ENCODE peak calls at places on chromosomes 7 and 10, in six cellular contexts. One of them, this sample, is unnamed.
A peak's percentile ranks its signal among the peaks of the same experiment; 100 is the strongest.

GRCh38 chr10:51285586-51285985 is 211.3 kb downstream of the PRKG1 start:
- DNase-seq in HCT116: no peak
- DNase-seq in HepG2: no peak
- DNase-seq in GM12878: no peak
- DNase-seq in A549: no peak
- DNase-seq in IMR-90: no peak
- DNase-seq in this sample: no peak

GRCh38 chr7:118183254-118183585 is 744 bp upstream of the LSM8 start:
- DNase-seq in HCT116: no peak
- DNase-seq in HepG2: no peak
- DNase-seq in GM12878: no peak
- DNase-seq in A549: no peak
- DNase-seq in IMR-90: no peak
- DNase-seq in this sample: no peak

GRCh38 chr10:103854265-103854686 is 1.1 kb downstream of the SH3PXD2A start:
- DNase-seq in HCT116: no peak
- DNase-seq in HepG2: peak; percentile 80
- DNase-seq in GM12878: no peak
- DNase-seq in A549: no peak
- DNase-seq in IMR-90: no peak
- DNase-seq in this sample: peak; percentile 64

GRCh38 chr10:1168763-1169162 is 112.6 kb downstream of the WDR37 start:
- DNase-seq in HCT116: no peak
- DNase-seq in HepG2: no peak
- DNase-seq in GM12878: no peak
- DNase-seq in A549: no peak
- DNase-seq in IMR-90: no peak
- DNase-seq in this sample: no peak

GRCh38 chr10:36469585-36469984 is 655.8 kb upstream of the ANKRD30A start:
- DNase-seq in HCT116: no peak
- DNase-seq in HepG2: no peak
- DNase-seq in GM12878: no peak
- DNase-seq in A549: no peak
- DNase-seq in IMR-90: peak; percentile 83
- DNase-seq in this sample: no peak

GRCh38 chr7:23431596-23432284 is 38.6 kb downstream of the IGF2BP3 start:
- DNase-seq in HCT116: no peak
- DNase-seq in HepG2: no peak
- DNase-seq in GM12878: no peak
- DNase-seq in A549: no peak
- DNase-seq in IMR-90: peak; percentile 38
- DNase-seq in this sample: no peak

GRCh38 chr7:97499204-97499603 is 232.7 kb upstream of the TAC1 start:
- DNase-seq in HCT116: peak; percentile 29
- DNase-seq in HepG2: peak; percentile 27
- DNase-seq in GM12878: no peak
- DNase-seq in A549: peak; percentile 21
- DNase-seq in IMR-90: no peak
- DNase-seq in this sample: peak; percentile 27

GRCh38 chr10:87092861-87093460 is 1.7 kb downstream of the GLUD1 start:
- DNase-seq in HCT116: no peak
- DNase-seq in HepG2: peak; percentile 89
- DNase-seq in GM12878: peak; percentile 42
- DNase-seq in A549: no peak
- DNase-seq in IMR-90: peak; percentile 28
- DNase-seq in this sample: peak; percentile 58

GRCh38 chr10:44384601-44385422 is at the start of gene CXCL12:
- DNase-seq in HCT116: no peak
- DNase-seq in HepG2: no peak
- DNase-seq in GM12878: no peak
- DNase-seq in A549: no peak
- DNase-seq in IMR-90: peak; percentile 44
- DNase-seq in this sample: no peak

GRCh38 chr7:20330176-20330796 is 414 bp upstream of the ITGB8 start:
- DNase-seq in HCT116: no peak
- DNase-seq in HepG2: peak; percentile 36
- DNase-seq in GM12878: no peak
- DNase-seq in A549: peak; percentile 47
- DNase-seq in IMR-90: peak; percentile 94
- DNase-seq in this sample: peak; percentile 80

GRCh38 chr7:46764100-46764941 is 817.6 kb downstream of the TNS3 start:
- DNase-seq in HCT116: peak; percentile 95
- DNase-seq in HepG2: no peak
- DNase-seq in GM12878: peak; percentile 5
- DNase-seq in A549: peak; percentile 54
- DNase-seq in IMR-90: peak; percentile 97
- DNase-seq in this sample: no peak

GRCh38 chr10:44864637-44865288 is 46.4 kb upstream of the TMEM72 start:
- DNase-seq in HCT116: peak; percentile 60
- DNase-seq in HepG2: peak; percentile 57
- DNase-seq in GM12878: peak; percentile 20
- DNase-seq in A549: peak; percentile 84
- DNase-seq in IMR-90: peak; percentile 75
- DNase-seq in this sample: peak; percentile 51

GRCh38 chr7:142556745-142557144 is 192.5 kb upstream of the PRSS1 start:
- DNase-seq in HCT116: peak; percentile 71
- DNase-seq in HepG2: peak; percentile 5
- DNase-seq in GM12878: no peak
- DNase-seq in A549: peak; percentile 79
- DNase-seq in IMR-90: peak; percentile 99
- DNase-seq in this sample: no peak

GRCh38 chr7:4072161-4072925 is 609.8 kb upstream of the FOXK1 start:
- DNase-seq in HCT116: no peak
- DNase-seq in HepG2: no peak
- DNase-seq in GM12878: no peak
- DNase-seq in A549: no peak
- DNase-seq in IMR-90: no peak
- DNase-seq in this sample: no peak

GRCh38 chr7:149321978-149322541 is 60.1 kb downstream of the ZNF783 start:
- DNase-seq in HCT116: no peak
- DNase-seq in HepG2: no peak
- DNase-seq in GM12878: no peak
- DNase-seq in A549: no peak
- DNase-seq in IMR-90: peak; percentile 21
- DNase-seq in this sample: no peak
- TF ChIP-seq CEBPB in HCT116: no peak
- TF ChIP-seq CEBPB in HepG2: no peak
- TF ChIP-seq CEBPB in GM12878: no peak
- TF ChIP-seq CEBPB in A549: no peak
- TF ChIP-seq CEBPB in IMR-90: no peak
- TF ChIP-seq CEBPB in this sample: no peak

DNA sequence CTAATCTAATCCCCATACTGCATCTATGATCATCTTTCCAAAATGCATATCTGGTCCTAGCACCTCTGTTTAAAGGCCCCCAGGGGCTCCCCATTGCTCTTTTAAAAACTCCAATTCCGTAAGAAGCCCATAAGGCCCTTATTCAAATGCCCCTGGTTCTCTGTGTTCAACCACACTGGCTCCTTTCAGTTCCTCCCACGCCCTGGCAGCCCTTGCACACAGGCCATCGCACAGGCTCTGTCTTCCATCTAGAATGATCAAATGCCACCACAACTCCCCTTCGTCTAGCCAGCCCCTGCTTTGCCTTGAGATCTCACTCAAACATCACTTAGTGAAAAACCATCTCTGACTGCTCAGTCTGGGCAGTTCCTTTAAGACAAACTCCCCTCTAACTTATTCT is 112.9 kb upstream of the LYZL2 start:
- DNase-seq in HCT116: no peak
- DNase-seq in HepG2: no peak
- DNase-seq in GM12878: peak; percentile 86
- DNase-seq in A549: no peak
- DNase-seq in IMR-90: no peak
- DNase-seq in this sample: no peak
- TF ChIP-seq CEBPB in HCT116: no peak
- TF ChIP-seq CEBPB in HepG2: no peak
- TF ChIP-seq CEBPB in GM12878: no peak
- TF ChIP-seq CEBPB in A549: no peak
- TF ChIP-seq CEBPB in IMR-90: no peak
- TF ChIP-seq CEBPB in this sample: no peak

DNA sequence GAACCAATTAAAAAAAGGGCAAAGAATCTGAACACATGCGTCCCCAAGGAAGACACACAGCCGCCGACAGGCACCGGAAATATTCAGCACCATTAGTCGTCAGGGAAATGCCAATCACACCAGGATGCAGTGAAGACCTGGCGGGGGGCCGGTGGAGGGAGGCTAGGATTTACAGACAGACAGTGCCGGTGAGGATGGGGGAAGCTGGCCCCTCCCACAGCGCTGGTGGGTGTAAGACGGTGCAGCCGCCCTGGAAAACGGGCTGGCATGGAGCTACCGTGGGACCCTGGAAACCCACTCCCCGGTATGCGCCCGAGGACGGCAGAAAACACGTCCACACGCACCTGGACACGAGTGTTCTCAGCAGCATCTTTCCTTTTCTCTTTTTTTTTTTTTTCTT is 4.8 kb upstream of the ADAP1 start:
- DNase-seq in HCT116: no peak
- DNase-seq in HepG2: no peak
- DNase-seq in GM12878: no peak
- DNase-seq in A549: no peak
- DNase-seq in IMR-90: no peak
- DNase-seq in this sample: no peak
- TF ChIP-seq CEBPB in HCT116: no peak
- TF ChIP-seq CEBPB in HepG2: no peak
- TF ChIP-seq CEBPB in GM12878: no peak
- TF ChIP-seq CEBPB in A549: no peak
- TF ChIP-seq CEBPB in IMR-90: no peak
- TF ChIP-seq CEBPB in this sample: no peak

GRCh38 chr10:132448248-132448731 is 51.3 kb downstream of the PWWP2B start:
- DNase-seq in HCT116: peak; percentile 54
- DNase-seq in HepG2: no peak
- DNase-seq in GM12878: peak; percentile 30
- DNase-seq in A549: peak; percentile 66
- DNase-seq in IMR-90: no peak
- DNase-seq in this sample: no peak
- TF ChIP-seq CEBPB in HCT116: no peak
- TF ChIP-seq CEBPB in HepG2: no peak
- TF ChIP-seq CEBPB in GM12878: no peak
- TF ChIP-seq CEBPB in A549: no peak
- TF ChIP-seq CEBPB in IMR-90: no peak
- TF ChIP-seq CEBPB in this sample: no peak

GRCh38 chr7:155741061-155741460 is 71.2 kb downstream of the SHH start:
- DNase-seq in HCT116: no peak
- DNase-seq in HepG2: no peak
- DNase-seq in GM12878: no peak
- DNase-seq in A549: no peak
- DNase-seq in IMR-90: no peak
- DNase-seq in this sample: no peak

GRCh38 chr7:155739538-155740140 is 72.6 kb downstream of the SHH start:
- DNase-seq in HCT116: no peak
- DNase-seq in HepG2: no peak
- DNase-seq in GM12878: no peak
- DNase-seq in A549: no peak
- DNase-seq in IMR-90: no peak
- DNase-seq in this sample: no peak

GRCh38 chr7:155737590-155737989 is 74.7 kb downstream of the SHH start:
- DNase-seq in HCT116: no peak
- DNase-seq in HepG2: no peak
- DNase-seq in GM12878: no peak
- DNase-seq in A549: no peak
- DNase-seq in IMR-90: no peak
- DNase-seq in this sample: no peak

GRCh38 chr7:155738104-155738503 is 74.2 kb downstream of the SHH start:
- DNase-seq in HCT116: no peak
- DNase-seq in HepG2: no peak
- DNase-seq in GM12878: no peak
- DNase-seq in A549: no peak
- DNase-seq in IMR-90: no peak
- DNase-seq in this sample: no peak

GRCh38 chr7:155738652-155739537 is 73.4 kb downstream of the SHH start:
- DNase-seq in HCT116: peak; percentile 16
- DNase-seq in HepG2: peak; percentile 74
- DNase-seq in GM12878: peak; percentile 56
- DNase-seq in A549: peak; percentile 29
- DNase-seq in IMR-90: peak; percentile 76
- DNase-seq in this sample: no peak
- TF ChIP-seq CEBPB in HCT116: no peak
- TF ChIP-seq CEBPB in HepG2: no peak
- TF ChIP-seq CEBPB in GM12878: no peak
- TF ChIP-seq CEBPB in A549: no peak
- TF ChIP-seq CEBPB in IMR-90: no peak
- TF ChIP-seq CEBPB in this sample: no peak

DNA sequence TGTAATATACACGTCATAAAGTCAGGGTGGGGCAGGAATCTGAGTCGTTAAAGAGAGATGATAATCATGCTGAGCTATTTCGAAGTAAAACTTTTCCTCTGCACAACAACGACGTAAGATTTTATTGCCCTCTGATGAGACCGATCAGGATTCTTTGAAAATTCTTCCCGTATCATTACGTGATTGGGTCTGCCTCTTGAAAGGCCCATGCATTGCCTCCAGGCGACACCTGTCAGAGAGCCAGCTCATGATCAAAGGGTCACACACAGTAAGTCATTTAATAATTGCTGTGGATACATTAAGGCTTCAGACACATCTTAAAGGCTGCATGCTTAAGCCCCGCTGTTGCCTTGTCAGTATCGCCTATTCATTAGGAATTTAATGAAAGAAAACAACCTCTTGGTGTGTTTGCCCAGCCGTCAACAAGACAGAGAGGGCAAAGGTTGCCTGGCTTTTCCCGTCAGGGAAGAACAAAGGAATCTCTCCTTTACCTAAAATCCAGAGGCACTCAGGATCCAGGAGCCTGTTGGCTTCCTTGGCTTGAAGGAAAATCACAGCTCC is 189.0 kb upstream of the SH2B2 start:
- DNase-seq in HCT116: peak; percentile 88
- DNase-seq in HepG2: no peak
- DNase-seq in GM12878: no peak
- DNase-seq in A549: no peak
- DNase-seq in IMR-90: peak; percentile 14
- DNase-seq in this sample: peak; percentile 42
- TF ChIP-seq CEBPB in HCT116: peak; percentile 61
- TF ChIP-seq CEBPB in HepG2: no peak
- TF ChIP-seq CEBPB in GM12878: no peak
- TF ChIP-seq CEBPB in A549: no peak
- TF ChIP-seq CEBPB in IMR-90: no peak
- TF ChIP-seq CEBPB in this sample: no peak

DNA sequence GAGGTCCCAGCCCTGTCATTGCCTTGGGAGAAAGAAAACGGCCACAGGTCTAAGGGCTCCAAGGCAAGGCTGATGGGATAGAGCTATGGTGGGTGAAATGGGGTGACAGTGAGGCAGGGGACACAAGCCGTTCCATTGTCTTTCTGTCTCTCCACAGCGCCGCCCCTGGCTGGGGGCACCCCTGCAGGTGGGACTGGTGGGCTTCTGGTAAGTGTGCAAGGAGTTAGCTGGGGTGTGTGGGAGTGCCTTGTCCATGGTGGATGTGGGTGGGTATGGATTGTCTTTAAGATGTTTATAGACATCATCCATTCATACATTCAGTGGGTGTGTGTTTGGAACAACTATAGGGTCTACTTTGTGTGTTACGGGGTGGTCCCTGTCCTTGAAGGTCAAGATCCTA is 7.5 kb downstream of the SFXN3 start:
- DNase-seq in HCT116: no peak
- DNase-seq in HepG2: no peak
- DNase-seq in GM12878: no peak
- DNase-seq in A549: no peak
- DNase-seq in IMR-90: no peak
- DNase-seq in this sample: peak; percentile 73
- TF ChIP-seq CEBPB in HCT116: no peak
- TF ChIP-seq CEBPB in HepG2: no peak
- TF ChIP-seq CEBPB in GM12878: no peak
- TF ChIP-seq CEBPB in A549: no peak
- TF ChIP-seq CEBPB in IMR-90: no peak
- TF ChIP-seq CEBPB in this sample: no peak

This sample was measured in H1.